ENCODE peak calls at places on chromosome 17, in ten cellular contexts. S is Peyer's patch; D is CD4-positive, CD25-positive, alpha-beta regulatory T cell; Z is IMR-90; K is tibial nerve; C is body of pancreas; B is psoas muscle; Y is heart left ventricle; X is mesenchymal stem cell; L is fibroblast of lung. U is an unnamed sample. For H3K9me3, the result is how much of the 10 kb centered on the place peaks cover.

GRCh38 chr17:77388384-77389306 is 247.9 kb downstream of the SEC14L1 start:
- DNase-seq in S (no peak), D (no peak), Z (no peak), K (no peak), C (no peak), B (no peak), Y (no peak), X (peak), L (peak), U (no peak)

GRCh38 chr17:81143717-81144422 is 21.4 kb upstream of the PVALEF start:
- DNase-seq in S (no peak), D (no peak), Z (no peak), K (no peak), C (no peak), B (no peak), Y (no peak), X (no peak), L (no peak), U (no peak)

GRCh38 chr17:8643855-8644506 is 13.5 kb upstream of the MYH10 start:
- DNase-seq in S (no peak), D (no peak), Z (no peak), K (no peak), C (no peak), B (no peak), Y (no peak), X (no peak), L (no peak), U (no peak)

GRCh38 chr17:32269377-32269776 is 3.7 kb downstream of the RHBDL3 start:
- DNase-seq in S (no peak), D (no peak), Z (no peak), K (no peak), C (no peak), B (no peak), Y (no peak), X (no peak), L (no peak), U (no peak)

GRCh38 chr17:79513206-79513605 is 97.6 kb downstream of the RBFOX3 start:
- DNase-seq in S (no peak), D (no peak), Z (no peak), K (no peak), C (no peak), B (no peak), Y (no peak), X (no peak), L (no peak), U (no peak)

GRCh38 chr17:2056221-2057129 is 1.6 kb downstream of the HIC1 start:
- DNase-seq in S (peak), D (peak), Z (peak), K (no peak), C (no peak), B (peak), Y (peak), X (peak), L (peak), U (peak)

GRCh38 chr17:35715416-35715815 is 16.0 kb upstream of the RASL10B start:
- DNase-seq in S (no peak), D (no peak), Z (no peak), K (no peak), C (no peak), B (no peak), Y (no peak), X (no peak), L (no peak), U (no peak)

GRCh38 chr17:81044428-81044763 is 9.4 kb downstream of the BAIAP2 start:
- DNase-seq in S (no peak), D (no peak), Z (no peak), K (no peak), C (no peak), B (no peak), Y (no peak), X (no peak), L (no peak), U (no peak)

GRCh38 chr17:75504347-75505151 is 10.8 kb downstream of the CASKIN2 start:
- DNase-seq in S (peak), D (peak), Z (no peak), K (no peak), C (peak), B (no peak), Y (peak), X (peak), L (no peak), U (peak)

GRCh38 chr17:80789356-80789902 is 202.2 kb upstream of the CHMP6 start:
- DNase-seq in S (no peak), D (no peak), Z (peak), K (no peak), C (peak), B (no peak), Y (no peak), X (peak), L (peak), U (no peak)

GRCh38 chr17:37729905-37730304 is 15.0 kb downstream of the HNF1B start:
- DNase-seq in S (no peak), D (no peak), Z (no peak), K (no peak), C (no peak), B (no peak), Y (no peak), X (no peak), L (no peak), U (no peak)

GRCh38 chr17:35612924-35613521 is 25.9 kb downstream of the AP2B1 start:
- DNase-seq in S (peak), D (peak), Z (peak), K (no peak), C (peak), B (peak), Y (no peak), X (peak), L (peak), U (no peak)

GRCh38 chr17:3964203-3965122 is at the start of gene ATP2A3:
- DNase-seq in S (peak), D (peak), Z (no peak), K (no peak), C (no peak), B (no peak), Y (peak), X (peak), L (no peak), U (peak)

GRCh38 chr17:3635474-3636153 is 436 bp downstream of the SHPK start:
- DNase-seq in S (peak), D (no peak), Z (no peak), K (no peak), C (peak), B (no peak), Y (peak), X (no peak), L (no peak), U (peak)

GRCh38 chr17:49746791-49747490 is 17.0 kb downstream of the FAM117A start:
- DNase-seq in S (peak), D (peak), Z (no peak), K (no peak), C (no peak), B (no peak), Y (no peak), X (no peak), L (no peak), U (no peak)

GRCh38 chr17:11768106-11768505 is 169.8 kb downstream of the DNAH9 start:
- DNase-seq in S (no peak), D (no peak), Z (no peak), K (no peak), C (no peak), B (no peak), Y (no peak), X (no peak), L (no peak), U (no peak)

GRCh38 chr17:38401459-38401858 is 26.8 kb upstream of the ARHGAP23 start:
- DNase-seq in S (no peak), D (no peak), Z (no peak), K (no peak), C (no peak), B (no peak), Y (no peak), X (no peak), L (no peak), U (no peak)

GRCh38 chr17:54899721-54900456 is 763 bp upstream of the TOM1L1 start:
- DNase-seq in S (no peak), D (no peak), Z (peak), K (no peak), C (peak), B (no peak), Y (no peak), X (no peak), L (no peak), U (no peak)

GRCh38 chr17:73667184-73667959 is 23.1 kb upstream of the SDK2 start:
- DNase-seq in S (no peak), D (peak), Z (no peak), K (no peak), C (peak), B (no peak), Y (no peak), X (no peak), L (no peak), U (no peak)

GRCh38 chr17:6927290-6927844 is 68.5 kb upstream of the ALOX12 start:
- DNase-seq in S (no peak), D (no peak), Z (peak), K (no peak), C (no peak), B (no peak), Y (no peak), X (peak), L (peak), U (no peak)

GRCh38 chr17:9729034-9729650 is 62.2 kb downstream of the DHRS7C start:
- DNase-seq in S (peak), D (peak), Z (peak), K (no peak), C (peak), B (no peak), Y (no peak), X (peak), L (peak), U (peak)

GRCh38 chr17:28567604-28568003 is 3.7 kb downstream of the PIGS start:
- DNase-seq in S (no peak), D (no peak), Z (no peak), K (no peak), C (no peak), B (no peak), Y (no peak), X (no peak), L (no peak), U (no peak)

GRCh38 chr17:18280239-18280638 is 19.8 kb downstream of the MIEF2 start:
- DNase-seq in S (no peak), D (no peak), Z (no peak), K (no peak), C (no peak), B (no peak), Y (no peak), X (no peak), L (no peak), U (no peak)

DNA sequence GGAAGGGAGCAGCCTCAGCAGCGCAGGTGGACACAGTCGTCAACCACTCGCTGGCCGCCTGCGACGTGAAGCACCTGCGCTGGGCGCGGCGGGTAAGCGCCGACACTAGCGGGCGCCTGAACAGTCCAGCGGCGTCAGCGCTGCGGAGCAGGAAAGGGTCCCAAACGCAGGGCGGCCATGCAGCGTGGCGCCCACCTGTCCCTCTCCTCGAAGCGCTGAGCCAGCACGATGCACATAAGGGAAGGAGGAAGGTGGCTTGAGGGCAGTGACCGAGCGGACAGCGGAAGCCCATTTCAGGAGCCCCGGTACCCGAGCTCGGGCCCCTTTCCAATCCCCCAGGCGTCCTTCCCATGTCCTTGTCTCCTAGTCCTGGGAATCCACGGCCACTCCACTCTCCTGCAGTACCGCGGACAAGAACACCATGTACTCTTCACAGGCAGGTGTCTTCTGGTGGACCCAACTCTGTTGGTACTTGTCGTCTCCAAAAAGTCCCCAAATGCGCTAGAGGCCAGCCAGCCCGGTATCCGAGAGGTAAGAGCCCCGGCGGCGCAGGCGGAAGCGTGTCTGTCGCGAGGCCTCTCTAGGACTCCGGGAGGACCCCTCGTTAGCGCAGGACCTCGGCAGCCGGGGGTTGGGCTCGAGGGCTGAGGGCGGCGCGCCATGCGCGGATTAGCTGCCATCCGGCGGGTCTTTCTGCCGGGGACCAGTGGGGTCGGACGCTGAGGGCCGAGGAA is 14.4 kb downstream of the ZNF232 start:
- DNase-seq in S (peak), D (peak), Z (no peak), K (no peak), C (peak), B (peak), Y (peak), X (no peak), L (no peak), U (no peak)
- H3K9me3 ChIP-seq in S (under half), D (under half), Z (half or more), K (under half), C (under half), B (under half), Y (under half), X (half or more), L (under half), U (under half)

DNA sequence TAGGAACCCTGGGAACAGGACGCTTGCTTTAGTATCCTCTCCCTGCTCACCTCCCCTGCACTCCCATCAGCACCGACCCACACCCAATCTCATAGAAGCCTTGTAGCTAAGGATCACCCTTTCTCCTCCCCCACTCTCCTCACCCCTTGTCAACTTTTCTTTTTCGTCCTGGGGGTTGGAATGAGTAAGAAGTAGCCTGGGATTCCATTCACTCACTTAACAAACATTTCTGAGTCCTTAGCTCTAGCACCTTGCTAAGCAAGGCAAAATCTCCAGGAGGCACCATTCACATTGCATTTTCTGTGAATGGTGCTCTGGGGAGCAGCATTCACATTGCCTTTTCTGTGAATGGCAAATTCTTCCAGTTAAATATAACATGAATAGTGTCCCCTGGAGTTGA is 1.1 kb upstream of the PGAP3 start:
- DNase-seq in S (no peak), D (no peak), Z (no peak), K (no peak), C (no peak), B (no peak), Y (peak), X (no peak), L (no peak), U (no peak)
- H3K27ac ChIP-seq in S (no peak), D (no peak), Z (no peak), K (no peak), C (no peak), B (peak), Y (no peak), X (no peak), L (no peak), U (no peak)

GRCh38 chr17:59410049-59410437 is 78.6 kb downstream of the YPEL2 start:
- DNase-seq in S (no peak), D (no peak), Z (no peak), K (no peak), C (no peak), B (no peak), Y (no peak), X (no peak), L (no peak), U (no peak)

GRCh38 chr17:59409336-59410048 is 78.0 kb downstream of the YPEL2 start:
- DNase-seq in S (no peak), D (no peak), Z (no peak), K (no peak), C (no peak), B (no peak), Y (no peak), X (no peak), L (no peak), U (no peak)

GRCh38 chr17:59415397-59415796 is 83.9 kb downstream of the YPEL2 start:
- DNase-seq in S (no peak), D (peak), Z (no peak), K (no peak), C (no peak), B (no peak), Y (no peak), X (no peak), L (no peak), U (no peak)

GRCh38 chr17:59416184-59416583 is 84.7 kb downstream of the YPEL2 start:
- DNase-seq in S (no peak), D (peak), Z (no peak), K (no peak), C (no peak), B (no peak), Y (no peak), X (no peak), L (no peak), U (no peak)

GRCh38 chr17:59413014-59413725 is 81.7 kb downstream of the YPEL2 start:
- DNase-seq in S (no peak), D (no peak), Z (no peak), K (no peak), C (no peak), B (no peak), Y (no peak), X (no peak), L (no peak), U (no peak)
- H3K4me3 ChIP-seq in S (no peak), D (no peak), Z (no peak), K (no peak), C (no peak), B (no peak), Y (no peak), X (no peak), L (no peak), U (no peak)

GRCh38 chr17:70081885-70082284 is 6.9 kb downstream of the KCNJ16 start:
- DNase-seq in S (no peak), D (no peak), Z (no peak), K (no peak), C (no peak), B (no peak), Y (no peak), X (no peak), L (no peak), U (no peak)

GRCh38 chr17:70084476-70084875 is 9.5 kb downstream of the KCNJ16 start:
- DNase-seq in S (no peak), D (no peak), Z (peak), K (no peak), C (no peak), B (no peak), Y (no peak), X (peak), L (peak), U (no peak)

GRCh38 chr17:70078549-70078948 is 3.5 kb downstream of the KCNJ16 start:
- DNase-seq in S (no peak), D (no peak), Z (no peak), K (no peak), C (no peak), B (no peak), Y (no peak), X (no peak), L (no peak), U (no peak)

GRCh38 chr17:70078994-70079531 is 4.0 kb downstream of the KCNJ16 start:
- DNase-seq in S (no peak), D (no peak), Z (no peak), K (no peak), C (no peak), B (no peak), Y (no peak), X (no peak), L (no peak), U (no peak)

GRCh38 chr17:70080541-70081347 is 5.7 kb downstream of the KCNJ16 start:
- DNase-seq in S (no peak), D (no peak), Z (peak), K (no peak), C (no peak), B (no peak), Y (no peak), X (no peak), L (peak), U (no peak)
- H3K9me3 ChIP-seq in S (under half), D (under half), Z (under half), K (under half), C (under half), B (under half), Y (under half), X (under half), L (under half), U (under half)

DNA sequence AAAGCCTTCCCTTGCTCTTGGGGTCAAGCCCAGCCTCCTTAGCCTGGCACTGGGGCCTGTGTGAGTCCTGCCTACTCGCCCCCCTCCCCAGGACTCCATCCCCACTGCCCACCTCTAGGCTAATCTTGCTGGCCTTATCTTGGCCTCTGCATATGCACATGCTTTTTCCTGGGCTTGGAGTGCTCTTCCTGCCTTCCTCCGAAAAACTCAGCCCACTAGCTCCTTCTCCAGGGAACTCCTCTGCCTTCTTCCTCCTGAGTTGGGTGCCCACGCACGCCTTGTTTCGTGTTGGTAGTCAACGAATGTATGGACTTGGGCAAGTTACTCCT is 16.5 kb downstream of the TBX2 start:
- DNase-seq in S (no peak), D (no peak), Z (no peak), K (no peak), C (no peak), B (no peak), Y (no peak), X (no peak), L (no peak), U (no peak)
- H3K27ac ChIP-seq in S (no peak), D (no peak), Z (no peak), K (peak), C (no peak), B (peak), Y (peak), X (no peak), L (peak), U (no peak)

GRCh38 chr17:56694825-56695224 is 101.3 kb downstream of the NOG start:
- DNase-seq in S (no peak), D (no peak), Z (peak), K (no peak), C (no peak), B (no peak), Y (no peak), X (no peak), L (peak), U (no peak)
- H3K4me3 ChIP-seq in S (no peak), D (no peak), Z (no peak), K (no peak), C (no peak), B (no peak), Y (no peak), X (no peak), L (no peak), U (no peak)

U was measured in CD8-positive, alpha-beta memory T cell.